ENCODE peak calls at places on chromosomes 1 and 21, in eight cellular contexts. One of them, this sample, is unnamed.
A peak's percentile ranks its signal among the peaks of the same experiment; 100 is the strongest.

GRCh38 chr1:186014370-186015030 is 280.3 kb downstream of the HMCN1 start:
- DNase-seq in GM23248: peak; percentile 54
- DNase-seq in effector memory CD4-positive, alpha-beta T cell: no peak
- DNase-seq in mammary epithelial cell: no peak
- DNase-seq in thoracic aorta: no peak
- DNase-seq in hepatocyte: no peak
- DNase-seq in small intestine: no peak
- DNase-seq in esophagus squamous epithelium: no peak
- DNase-seq in this sample: no peak

GRCh38 chr1:182453619-182454018 is 3.7 kb downstream of the RGSL1 start:
- DNase-seq in GM23248: peak; percentile 12
- DNase-seq in effector memory CD4-positive, alpha-beta T cell: no peak
- DNase-seq in mammary epithelial cell: no peak
- DNase-seq in thoracic aorta: no peak
- DNase-seq in hepatocyte: no peak
- DNase-seq in small intestine: no peak
- DNase-seq in esophagus squamous epithelium: no peak
- DNase-seq in this sample: no peak

GRCh38 chr1:8435569-8436071 is 117.7 kb downstream of the SLC45A1 start:
- DNase-seq in GM23248: no peak
- DNase-seq in effector memory CD4-positive, alpha-beta T cell: no peak
- DNase-seq in mammary epithelial cell: no peak
- DNase-seq in thoracic aorta: no peak
- DNase-seq in hepatocyte: no peak
- DNase-seq in small intestine: no peak
- DNase-seq in esophagus squamous epithelium: no peak
- DNase-seq in this sample: no peak

GRCh38 chr1:2253036-2253796 is 25.1 kb downstream of the SKI start:
- DNase-seq in GM23248: no peak
- DNase-seq in effector memory CD4-positive, alpha-beta T cell: no peak
- DNase-seq in mammary epithelial cell: no peak
- DNase-seq in thoracic aorta: no peak
- DNase-seq in hepatocyte: no peak
- DNase-seq in small intestine: no peak
- DNase-seq in esophagus squamous epithelium: no peak
- DNase-seq in this sample: no peak

GRCh38 chr21:43364851-43365424 is 62.0 kb downstream of the SIK1 start:
- DNase-seq in GM23248: no peak
- DNase-seq in effector memory CD4-positive, alpha-beta T cell: no peak
- DNase-seq in mammary epithelial cell: no peak
- DNase-seq in thoracic aorta: no peak
- DNase-seq in hepatocyte: peak; percentile 46
- DNase-seq in small intestine: peak; percentile 69
- DNase-seq in esophagus squamous epithelium: no peak
- DNase-seq in this sample: no peak

GRCh38 chr1:48831579-48831978 is 54.9 kb upstream of the BEND5 start:
- DNase-seq in GM23248: no peak
- DNase-seq in effector memory CD4-positive, alpha-beta T cell: no peak
- DNase-seq in mammary epithelial cell: no peak
- DNase-seq in thoracic aorta: no peak
- DNase-seq in hepatocyte: no peak
- DNase-seq in small intestine: no peak
- DNase-seq in esophagus squamous epithelium: no peak
- DNase-seq in this sample: no peak

GRCh38 chr1:46757256-46757955 is 38.5 kb upstream of the EFCAB14 start:
- DNase-seq in GM23248: peak; percentile 9
- DNase-seq in effector memory CD4-positive, alpha-beta T cell: no peak
- DNase-seq in mammary epithelial cell: peak; percentile 73
- DNase-seq in thoracic aorta: no peak
- DNase-seq in hepatocyte: no peak
- DNase-seq in small intestine: peak; percentile 47
- DNase-seq in esophagus squamous epithelium: no peak
- DNase-seq in this sample: peak; percentile 76

GRCh38 chr1:212232020-212232570 is 53.1 kb upstream of the PPP2R5A start:
- DNase-seq in GM23248: no peak
- DNase-seq in effector memory CD4-positive, alpha-beta T cell: no peak
- DNase-seq in mammary epithelial cell: no peak
- DNase-seq in thoracic aorta: no peak
- DNase-seq in hepatocyte: no peak
- DNase-seq in small intestine: no peak
- DNase-seq in esophagus squamous epithelium: no peak
- DNase-seq in this sample: no peak

GRCh38 chr1:89762801-89763648 is 57.8 kb upstream of the LRRC8D start:
- DNase-seq in GM23248: peak; percentile 95
- DNase-seq in effector memory CD4-positive, alpha-beta T cell: peak; percentile 76
- DNase-seq in mammary epithelial cell: peak; percentile 68
- DNase-seq in thoracic aorta: peak; percentile 47
- DNase-seq in hepatocyte: peak; percentile 92
- DNase-seq in small intestine: peak; percentile 76
- DNase-seq in esophagus squamous epithelium: peak; percentile 35
- DNase-seq in this sample: peak; percentile 59

GRCh38 chr1:166859597-166859996 is 16.5 kb downstream of the TADA1 start:
- DNase-seq in GM23248: no peak
- DNase-seq in effector memory CD4-positive, alpha-beta T cell: no peak
- DNase-seq in mammary epithelial cell: no peak
- DNase-seq in thoracic aorta: no peak
- DNase-seq in hepatocyte: no peak
- DNase-seq in small intestine: no peak
- DNase-seq in esophagus squamous epithelium: no peak
- DNase-seq in this sample: no peak

GRCh38 chr1:61635529-61635928 is 89.4 kb downstream of the TM2D1 start:
- DNase-seq in GM23248: no peak
- DNase-seq in effector memory CD4-positive, alpha-beta T cell: no peak
- DNase-seq in mammary epithelial cell: no peak
- DNase-seq in thoracic aorta: no peak
- DNase-seq in hepatocyte: no peak
- DNase-seq in small intestine: no peak
- DNase-seq in esophagus squamous epithelium: no peak
- DNase-seq in this sample: no peak

GRCh38 chr1:5125208-5125607 is 470.8 kb downstream of the AJAP1 start:
- DNase-seq in GM23248: no peak
- DNase-seq in effector memory CD4-positive, alpha-beta T cell: no peak
- DNase-seq in mammary epithelial cell: no peak
- DNase-seq in thoracic aorta: no peak
- DNase-seq in hepatocyte: no peak
- DNase-seq in small intestine: no peak
- DNase-seq in esophagus squamous epithelium: no peak
- DNase-seq in this sample: no peak

GRCh38 chr1:19661721-19662228 is 2.9 kb upstream of the HTR6 start:
- DNase-seq in GM23248: peak; percentile 69
- DNase-seq in effector memory CD4-positive, alpha-beta T cell: peak; percentile 15
- DNase-seq in mammary epithelial cell: no peak
- DNase-seq in thoracic aorta: no peak
- DNase-seq in hepatocyte: peak; percentile 70
- DNase-seq in small intestine: no peak
- DNase-seq in esophagus squamous epithelium: no peak
- DNase-seq in this sample: peak; percentile 46

DNA sequence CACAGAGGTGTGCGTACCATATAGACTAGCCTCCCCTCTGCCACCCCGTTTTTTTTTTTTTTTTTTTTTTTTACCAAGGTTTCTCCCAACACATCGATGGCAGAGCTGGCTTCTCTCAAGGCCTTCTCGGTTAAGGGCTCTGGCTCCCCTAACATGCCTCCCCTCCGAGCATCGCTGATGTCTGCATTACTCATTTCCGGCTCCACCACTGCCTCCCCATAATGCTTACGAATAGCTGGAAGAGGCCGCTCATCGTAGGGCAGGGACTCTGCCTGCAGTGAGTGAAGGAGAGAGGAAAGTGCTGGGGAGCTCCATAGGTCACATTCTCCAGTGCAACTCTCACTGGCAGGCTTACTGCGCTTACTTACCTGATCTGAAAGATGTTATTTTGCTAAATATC is 20.6 kb downstream of the CEP104 start:
- DNase-seq in GM23248: no peak
- DNase-seq in effector memory CD4-positive, alpha-beta T cell: no peak
- DNase-seq in mammary epithelial cell: no peak
- DNase-seq in thoracic aorta: no peak
- DNase-seq in hepatocyte: no peak
- DNase-seq in small intestine: no peak
- DNase-seq in esophagus squamous epithelium: no peak
- DNase-seq in this sample: no peak
- H3K36me3 ChIP-seq in GM23248: peaks cover 32% of the 10 kb centered on the region
- H3K36me3 ChIP-seq in effector memory CD4-positive, alpha-beta T cell: peaks cover 58% of the 10 kb centered on the region
- H3K36me3 ChIP-seq in mammary epithelial cell: peaks cover 13% of the 10 kb centered on the region
- H3K36me3 ChIP-seq in thoracic aorta: peaks cover 64% of the 10 kb centered on the region
- H3K36me3 ChIP-seq in hepatocyte: peaks cover 5% of the 10 kb centered on the region
- H3K36me3 ChIP-seq in small intestine: peaks cover 5% of the 10 kb centered on the region
- H3K36me3 ChIP-seq in esophagus squamous epithelium: peaks cover 27% of the 10 kb centered on the region
- H3K36me3 ChIP-seq in this sample: peaks cover 26% of the 10 kb centered on the region

GRCh38 chr1:228038387-228039005 is 31.7 kb downstream of the WNT3A start:
- DNase-seq in GM23248: no peak
- DNase-seq in effector memory CD4-positive, alpha-beta T cell: no peak
- DNase-seq in mammary epithelial cell: no peak
- DNase-seq in thoracic aorta: no peak
- DNase-seq in hepatocyte: no peak
- DNase-seq in small intestine: no peak
- DNase-seq in esophagus squamous epithelium: no peak
- DNase-seq in this sample: no peak

GRCh38 chr1:228039504-228039903 is 32.7 kb downstream of the WNT3A start:
- DNase-seq in GM23248: no peak
- DNase-seq in effector memory CD4-positive, alpha-beta T cell: no peak
- DNase-seq in mammary epithelial cell: no peak
- DNase-seq in thoracic aorta: no peak
- DNase-seq in hepatocyte: no peak
- DNase-seq in small intestine: no peak
- DNase-seq in esophagus squamous epithelium: no peak
- DNase-seq in this sample: no peak

GRCh38 chr1:228039986-228040385 is 33.2 kb downstream of the WNT3A start:
- DNase-seq in GM23248: no peak
- DNase-seq in effector memory CD4-positive, alpha-beta T cell: no peak
- DNase-seq in mammary epithelial cell: no peak
- DNase-seq in thoracic aorta: no peak
- DNase-seq in hepatocyte: no peak
- DNase-seq in small intestine: no peak
- DNase-seq in esophagus squamous epithelium: no peak
- DNase-seq in this sample: no peak

GRCh38 chr1:228037401-228038386 is 30.9 kb downstream of the WNT3A start:
- DNase-seq in GM23248: peak; percentile 55
- DNase-seq in effector memory CD4-positive, alpha-beta T cell: no peak
- DNase-seq in mammary epithelial cell: peak; percentile 52
- DNase-seq in thoracic aorta: no peak
- DNase-seq in hepatocyte: peak; percentile 66
- DNase-seq in small intestine: no peak
- DNase-seq in esophagus squamous epithelium: no peak
- DNase-seq in this sample: peak; percentile 43

DNA sequence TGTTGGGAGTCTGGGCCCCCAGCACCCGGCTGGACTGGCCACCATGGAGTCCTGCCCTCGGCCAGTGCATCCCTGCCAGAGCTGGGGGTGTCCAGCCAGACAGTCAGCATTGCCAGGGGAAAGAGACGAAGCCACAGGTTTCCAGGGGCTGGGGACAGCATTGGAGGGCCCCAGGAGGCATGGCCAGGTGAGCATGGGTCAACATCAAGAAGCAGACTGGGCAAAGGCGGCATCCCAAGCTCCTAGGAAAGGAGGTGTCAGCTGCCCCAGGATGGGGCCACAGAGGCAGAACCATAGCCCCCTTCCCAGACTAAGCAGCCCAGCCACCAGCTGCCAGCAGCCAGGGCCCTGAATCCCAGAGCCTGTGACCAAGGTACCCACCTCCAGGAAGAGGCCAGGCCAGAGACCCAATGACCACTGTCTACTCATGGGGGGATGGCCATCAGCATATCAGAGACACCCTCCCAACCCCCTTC is 32.2 kb downstream of the WNT3A start:
- DNase-seq in GM23248: no peak
- DNase-seq in effector memory CD4-positive, alpha-beta T cell: no peak
- DNase-seq in mammary epithelial cell: no peak
- DNase-seq in thoracic aorta: no peak
- DNase-seq in hepatocyte: no peak
- DNase-seq in small intestine: no peak
- DNase-seq in esophagus squamous epithelium: no peak
- DNase-seq in this sample: no peak
- H3K27me3 ChIP-seq in GM23248: peaks cover 24% of the 10 kb centered on the region
- H3K27me3 ChIP-seq in effector memory CD4-positive, alpha-beta T cell: peaks cover 15% of the 10 kb centered on the region
- H3K27me3 ChIP-seq in mammary epithelial cell: peaks cover 15% of the 10 kb centered on the region
- H3K27me3 ChIP-seq in thoracic aorta: peaks cover 11% of the 10 kb centered on the region
- H3K27me3 ChIP-seq in hepatocyte: peaks cover 44% of the 10 kb centered on the region
- H3K27me3 ChIP-seq in small intestine: no peaks in the 10 kb centered on the region
- H3K27me3 ChIP-seq in esophagus squamous epithelium: no peaks in the 10 kb centered on the region
- H3K27me3 ChIP-seq in this sample: peaks cover 22% of the 10 kb centered on the region

GRCh38 chr21:40383951-40384350 is 463.0 kb downstream of the DSCAM start:
- DNase-seq in GM23248: no peak
- DNase-seq in effector memory CD4-positive, alpha-beta T cell: no peak
- DNase-seq in mammary epithelial cell: no peak
- DNase-seq in thoracic aorta: no peak
- DNase-seq in hepatocyte: no peak
- DNase-seq in small intestine: no peak
- DNase-seq in esophagus squamous epithelium: no peak
- DNase-seq in this sample: no peak

GRCh38 chr21:40386981-40387380 is 460.0 kb downstream of the DSCAM start:
- DNase-seq in GM23248: no peak
- DNase-seq in effector memory CD4-positive, alpha-beta T cell: no peak
- DNase-seq in mammary epithelial cell: no peak
- DNase-seq in thoracic aorta: no peak
- DNase-seq in hepatocyte: no peak
- DNase-seq in small intestine: no peak
- DNase-seq in esophagus squamous epithelium: no peak
- DNase-seq in this sample: no peak

GRCh38 chr21:40385883-40386282 is 461.1 kb downstream of the DSCAM start:
- DNase-seq in GM23248: no peak
- DNase-seq in effector memory CD4-positive, alpha-beta T cell: no peak
- DNase-seq in mammary epithelial cell: no peak
- DNase-seq in thoracic aorta: no peak
- DNase-seq in hepatocyte: no peak
- DNase-seq in small intestine: no peak
- DNase-seq in esophagus squamous epithelium: no peak
- DNase-seq in this sample: no peak

GRCh38 chr21:40386301-40386911 is 460.6 kb downstream of the DSCAM start:
- DNase-seq in GM23248: peak; percentile 12
- DNase-seq in effector memory CD4-positive, alpha-beta T cell: no peak
- DNase-seq in mammary epithelial cell: peak; percentile 41
- DNase-seq in thoracic aorta: no peak
- DNase-seq in hepatocyte: peak; percentile 86
- DNase-seq in small intestine: peak; percentile 32
- DNase-seq in esophagus squamous epithelium: no peak
- DNase-seq in this sample: peak; percentile 18

DNA sequence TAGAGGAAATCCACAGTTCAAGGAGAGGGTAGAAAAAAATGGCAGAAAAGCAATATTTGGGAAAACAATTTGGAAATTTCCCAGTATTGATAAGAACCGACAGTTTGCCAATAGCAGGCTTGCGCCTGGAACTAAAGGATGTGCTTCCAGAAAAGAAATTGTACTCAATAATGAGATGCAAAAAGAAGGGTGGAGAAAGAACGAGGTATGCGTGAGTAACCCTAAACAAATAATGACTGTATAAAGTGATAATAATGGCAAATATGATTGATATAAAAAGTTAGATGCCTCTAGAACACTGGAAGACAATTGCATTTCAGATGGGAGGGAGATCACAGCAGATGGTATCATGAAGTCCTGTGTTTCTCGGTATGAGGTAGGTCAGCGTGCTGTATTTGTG is 458.9 kb downstream of the DSCAM start:
- DNase-seq in GM23248: no peak
- DNase-seq in effector memory CD4-positive, alpha-beta T cell: no peak
- DNase-seq in mammary epithelial cell: no peak
- DNase-seq in thoracic aorta: no peak
- DNase-seq in hepatocyte: no peak
- DNase-seq in small intestine: no peak
- DNase-seq in esophagus squamous epithelium: no peak
- DNase-seq in this sample: peak; percentile 70
- H3K36me3 ChIP-seq in GM23248: no peaks in the 10 kb centered on the region
- H3K36me3 ChIP-seq in effector memory CD4-positive, alpha-beta T cell: no peaks in the 10 kb centered on the region
- H3K36me3 ChIP-seq in mammary epithelial cell: no peaks in the 10 kb centered on the region
- H3K36me3 ChIP-seq in thoracic aorta: no peaks in the 10 kb centered on the region
- H3K36me3 ChIP-seq in hepatocyte: no peaks in the 10 kb centered on the region
- H3K36me3 ChIP-seq in small intestine: no peaks in the 10 kb centered on the region
- H3K36me3 ChIP-seq in esophagus squamous epithelium: no peaks in the 10 kb centered on the region
- H3K36me3 ChIP-seq in this sample: no peaks in the 10 kb centered on the region

GRCh38 chr1:214303106-214303505 is 22.1 kb downstream of the SMYD2 start:
- DNase-seq in GM23248: peak; percentile 40
- DNase-seq in effector memory CD4-positive, alpha-beta T cell: no peak
- DNase-seq in mammary epithelial cell: no peak
- DNase-seq in thoracic aorta: no peak
- DNase-seq in hepatocyte: no peak
- DNase-seq in small intestine: no peak
- DNase-seq in esophagus squamous epithelium: no peak
- DNase-seq in this sample: no peak
- H3K27me3 ChIP-seq in GM23248: no peaks in the 10 kb centered on the region
- H3K27me3 ChIP-seq in effector memory CD4-positive, alpha-beta T cell: no peaks in the 10 kb centered on the region
- H3K27me3 ChIP-seq in mammary epithelial cell: no peaks in the 10 kb centered on the region
- H3K27me3 ChIP-seq in thoracic aorta: no peaks in the 10 kb centered on the region
- H3K27me3 ChIP-seq in hepatocyte: no peaks in the 10 kb centered on the region
- H3K27me3 ChIP-seq in small intestine: no peaks in the 10 kb centered on the region
- H3K27me3 ChIP-seq in esophagus squamous epithelium: no peaks in the 10 kb centered on the region
- H3K27me3 ChIP-seq in this sample: no peaks in the 10 kb centered on the region

This sample was measured in bronchial epithelial cell.